ENCODE peak calls at places on chromosomes 2 and 18, in nine cellular contexts. M, X, J, I, F, Y, S, H and R are unnamed samples.

GRCh38 chr2:128376241-128377041 is 57.8 kb upstream of the HS6ST1 start:
- DNase-seq in M (no peak), X (no peak), J (no peak), I (no peak), F (no peak), Y (peak), S (no peak), H (no peak), R (no peak)

GRCh38 chr2:69386376-69386775 is 651 bp downstream of the GFPT1 start:
- DNase-seq in M (no peak), X (no peak), J (no peak), I (no peak), F (no peak), Y (no peak), S (no peak), H (no peak), R (no peak)

GRCh38 chr2:127027715-127028114 is 79.2 kb downstream of the BIN1 start:
- DNase-seq in M (no peak), X (no peak), J (no peak), I (no peak), F (no peak), Y (no peak), S (no peak), H (no peak), R (no peak)

GRCh38 chr2:96146881-96147592 is 1.8 kb upstream of the DUSP2 start:
- DNase-seq in M (no peak), X (peak), J (no peak), I (no peak), F (no peak), Y (no peak), S (no peak), H (peak), R (no peak)

GRCh38 chr2:215793747-215794595 is 219.4 kb downstream of the MREG start:
- DNase-seq in M (no peak), X (peak), J (peak), I (peak), F (no peak), Y (peak), S (no peak), H (no peak), R (peak)

GRCh38 chr2:156896294-156896693 is 361.2 kb upstream of the GALNT5 start:
- DNase-seq in M (no peak), X (no peak), J (no peak), I (no peak), F (no peak), Y (no peak), S (no peak), H (no peak), R (no peak)

GRCh38 chr2:24659862-24660261 is 133.3 kb downstream of the PTRHD1 start:
- DNase-seq in M (no peak), X (no peak), J (no peak), I (no peak), F (no peak), Y (no peak), S (no peak), H (peak), R (no peak)

GRCh38 chr2:143300531-143300930 is 171.3 kb downstream of the ARHGAP15 start:
- DNase-seq in M (no peak), X (no peak), J (no peak), I (no peak), F (no peak), Y (no peak), S (no peak), H (no peak), R (no peak)

GRCh38 chr18:74063023-74063422 is 84.6 kb downstream of the FBXO15 start:
- DNase-seq in M (no peak), X (no peak), J (no peak), I (peak), F (no peak), Y (no peak), S (no peak), H (no peak), R (no peak)

GRCh38 chr2:83022631-83023210 is 1436.4 kb downstream of the SUCLG1 start:
- DNase-seq in M (no peak), X (no peak), J (no peak), I (no peak), F (no peak), Y (no peak), S (no peak), H (no peak), R (no peak)

GRCh38 chr2:229205704-229206103 is 65.4 kb downstream of the PID1 start:
- DNase-seq in M (no peak), X (no peak), J (no peak), I (no peak), F (no peak), Y (no peak), S (no peak), H (no peak), R (no peak)

GRCh38 chr2:106886916-106887758 is 1.2 kb upstream of the ST6GAL2 start:
- DNase-seq in M (peak), X (no peak), J (peak), I (no peak), F (peak), Y (no peak), S (no peak), H (peak), R (no peak)

GRCh38 chr2:150080115-150080514 is 407.4 kb downstream of the RND3 start:
- DNase-seq in M (no peak), X (no peak), J (no peak), I (no peak), F (no peak), Y (no peak), S (no peak), H (no peak), R (peak)

GRCh38 chr2:60958800-60959199 is 58.7 kb upstream of the PEX13 start:
- DNase-seq in M (no peak), X (no peak), J (no peak), I (no peak), F (no peak), Y (no peak), S (no peak), H (no peak), R (peak)

GRCh38 chr2:88321614-88322248 is 130.8 kb downstream of the FOXI3 start:
- DNase-seq in M (no peak), X (no peak), J (no peak), I (no peak), F (no peak), Y (no peak), S (no peak), H (peak), R (no peak)

GRCh38 chr2:62114564-62114963 is 81.4 kb upstream of the B3GNT2 start:
- DNase-seq in M (no peak), X (peak), J (no peak), I (no peak), F (no peak), Y (no peak), S (no peak), H (no peak), R (no peak)